ENCODE peak calls at places on chromosomes 1 and 21, in five cellular contexts. One of them, this sample, is unnamed. For H3K9me3 and H3K36me3, the result is how much of the 10 kb centered on the place peaks cover.

GRCh38 chr1:5551274-5551966 is 440.8 kb downstream of the NPHP4 start:
- DNase-seq in IMR-90: no peak
- DNase-seq in GM23248: no peak
- DNase-seq in pancreas: no peak
- DNase-seq in heart left ventricle: no peak
- DNase-seq in this sample: no peak

GRCh38 chr1:81050390-81050789 is 750.3 kb upstream of the ADGRL2 start:
- DNase-seq in IMR-90: no peak
- DNase-seq in GM23248: no peak
- DNase-seq in pancreas: no peak
- DNase-seq in heart left ventricle: no peak
- DNase-seq in this sample: no peak

GRCh38 chr1:150410582-150411101 is 46.7 kb downstream of the RPRD2 start:
- DNase-seq in IMR-90: peak
- DNase-seq in GM23248: peak
- DNase-seq in pancreas: no peak
- DNase-seq in heart left ventricle: no peak
- DNase-seq in this sample: peak

GRCh38 chr1:186155594-186155993 is 219.5 kb downstream of the TPR start:
- DNase-seq in IMR-90: peak
- DNase-seq in GM23248: peak
- DNase-seq in pancreas: no peak
- DNase-seq in heart left ventricle: no peak
- DNase-seq in this sample: peak

GRCh38 chr1:59292557-59292956 is 4.3 kb upstream of the FGGY start:
- DNase-seq in IMR-90: peak
- DNase-seq in GM23248: peak
- DNase-seq in pancreas: no peak
- DNase-seq in heart left ventricle: peak
- DNase-seq in this sample: no peak

GRCh38 chr1:88180449-88181108 is 503.5 kb upstream of the PKN2 start:
- DNase-seq in IMR-90: peak
- DNase-seq in GM23248: peak
- DNase-seq in pancreas: peak
- DNase-seq in heart left ventricle: peak
- DNase-seq in this sample: peak

GRCh38 chr21:35257413-35257812 is 208.3 kb upstream of the RUNX1 start:
- DNase-seq in IMR-90: peak
- DNase-seq in GM23248: peak
- DNase-seq in pancreas: peak
- DNase-seq in heart left ventricle: peak
- DNase-seq in this sample: peak

GRCh38 chr1:39901486-39902120 is at the start of gene MYCL:
- DNase-seq in IMR-90: peak
- DNase-seq in GM23248: peak
- DNase-seq in pancreas: peak
- DNase-seq in heart left ventricle: peak
- DNase-seq in this sample: peak

GRCh38 chr1:92899780-92900179 is 61.5 kb downstream of the DIPK1A start:
- DNase-seq in IMR-90: no peak
- DNase-seq in GM23248: no peak
- DNase-seq in pancreas: no peak
- DNase-seq in heart left ventricle: no peak
- DNase-seq in this sample: no peak

GRCh38 chr1:233679030-233679429 is 65.1 kb downstream of the KCNK1 start:
- DNase-seq in IMR-90: no peak
- DNase-seq in GM23248: no peak
- DNase-seq in pancreas: no peak
- DNase-seq in heart left ventricle: no peak
- DNase-seq in this sample: no peak

GRCh38 chr21:45737485-45738166 is 94.1 kb downstream of the PCBP3 start:
- DNase-seq in IMR-90: no peak
- DNase-seq in GM23248: no peak
- DNase-seq in pancreas: no peak
- DNase-seq in heart left ventricle: no peak
- DNase-seq in this sample: no peak
- H3K9me3 ChIP-seq in IMR-90: under half
- H3K9me3 ChIP-seq in GM23248: under half
- H3K9me3 ChIP-seq in pancreas: under half
- H3K9me3 ChIP-seq in heart left ventricle: under half
- H3K9me3 ChIP-seq in this sample: under half

DNA sequence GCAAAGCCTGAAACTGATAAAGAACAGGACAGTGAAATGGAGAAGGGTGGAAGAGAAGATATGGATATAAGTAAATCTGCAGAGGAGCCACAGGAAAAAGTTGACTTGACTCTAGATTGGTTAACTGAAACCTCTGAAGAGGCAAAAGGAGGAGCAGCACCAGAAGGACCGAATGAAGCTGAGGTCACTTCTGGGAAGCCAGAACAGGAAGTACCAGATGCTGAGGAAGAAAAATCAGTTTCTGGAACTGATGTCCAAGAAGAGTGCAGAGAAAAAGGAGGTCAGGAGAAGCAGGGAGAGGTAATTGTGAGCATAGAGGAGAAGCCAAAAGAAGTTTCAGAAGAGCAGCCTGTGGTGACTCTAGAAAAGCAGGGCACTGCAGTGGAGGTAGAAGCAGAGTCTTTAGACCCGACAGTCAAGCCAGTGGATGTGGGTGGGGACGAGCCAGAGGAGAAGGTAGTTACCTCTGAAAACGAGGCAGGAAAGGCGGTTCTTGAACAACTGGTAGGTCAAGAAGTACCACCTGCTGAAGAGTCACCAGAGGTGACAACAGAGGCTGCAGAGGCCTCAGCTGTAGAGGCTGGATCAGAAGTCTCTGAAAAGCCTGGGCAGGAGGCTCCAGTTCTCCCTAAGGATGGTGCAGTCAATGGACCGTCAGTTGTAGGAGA is 16.3 kb downstream of the CCDC17 start:
- DNase-seq in IMR-90: no peak
- DNase-seq in GM23248: no peak
- DNase-seq in pancreas: no peak
- DNase-seq in heart left ventricle: no peak
- DNase-seq in this sample: no peak
- H3K36me3 ChIP-seq in IMR-90: under half
- H3K36me3 ChIP-seq in GM23248: under half
- H3K36me3 ChIP-seq in pancreas: under half
- H3K36me3 ChIP-seq in heart left ventricle: half or more
- H3K36me3 ChIP-seq in this sample: under half

DNA sequence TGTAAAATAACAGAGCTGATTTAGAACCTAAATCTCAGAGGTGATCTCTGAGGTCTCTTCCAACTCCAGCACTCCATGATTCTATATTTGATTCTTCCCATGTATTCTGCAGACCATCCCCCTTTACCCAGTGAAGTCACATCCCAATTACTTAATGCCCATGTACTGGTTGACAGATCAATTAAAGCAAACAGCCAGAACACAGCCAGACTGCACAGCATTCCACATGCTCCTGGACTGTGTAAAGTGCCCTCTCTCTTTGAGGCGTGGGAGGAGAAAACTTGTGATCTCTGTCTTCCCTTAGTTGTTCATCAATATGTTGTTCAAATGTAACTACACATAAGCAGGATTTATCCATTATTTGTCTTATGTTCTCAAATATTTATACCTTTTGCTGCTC is 18.1 kb downstream of the NOS1AP start:
- DNase-seq in IMR-90: no peak
- DNase-seq in GM23248: no peak
- DNase-seq in pancreas: no peak
- DNase-seq in heart left ventricle: no peak
- DNase-seq in this sample: no peak
- H3K9me3 ChIP-seq in IMR-90: under half
- H3K9me3 ChIP-seq in GM23248: under half
- H3K9me3 ChIP-seq in pancreas: under half
- H3K9me3 ChIP-seq in heart left ventricle: under half
- H3K9me3 ChIP-seq in this sample: under half

DNA sequence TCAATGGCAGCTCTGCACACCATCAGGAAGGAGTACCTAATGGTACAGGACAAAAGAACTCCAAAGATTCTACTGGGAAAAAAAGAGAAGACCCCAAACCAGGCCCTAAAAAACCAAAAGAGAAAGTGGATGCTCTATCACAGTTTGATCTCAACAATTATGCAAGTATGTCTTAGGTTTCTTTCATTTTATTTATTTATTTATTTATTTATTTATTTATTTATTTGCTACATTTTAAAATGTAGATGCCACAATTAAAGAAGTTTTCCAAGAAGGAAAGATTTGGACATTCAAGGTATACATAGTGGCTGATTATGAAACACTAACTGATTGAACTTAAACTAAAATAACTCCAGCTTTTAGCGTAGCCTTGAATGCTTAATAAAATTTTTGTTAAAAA is 60.2 kb downstream of the PRRC2C start:
- DNase-seq in IMR-90: no peak
- DNase-seq in GM23248: no peak
- DNase-seq in pancreas: no peak
- DNase-seq in heart left ventricle: no peak
- DNase-seq in this sample: no peak
- H3K36me3 ChIP-seq in IMR-90: half or more
- H3K36me3 ChIP-seq in GM23248: half or more
- H3K36me3 ChIP-seq in pancreas: under half
- H3K36me3 ChIP-seq in heart left ventricle: half or more
- H3K36me3 ChIP-seq in this sample: under half

DNA sequence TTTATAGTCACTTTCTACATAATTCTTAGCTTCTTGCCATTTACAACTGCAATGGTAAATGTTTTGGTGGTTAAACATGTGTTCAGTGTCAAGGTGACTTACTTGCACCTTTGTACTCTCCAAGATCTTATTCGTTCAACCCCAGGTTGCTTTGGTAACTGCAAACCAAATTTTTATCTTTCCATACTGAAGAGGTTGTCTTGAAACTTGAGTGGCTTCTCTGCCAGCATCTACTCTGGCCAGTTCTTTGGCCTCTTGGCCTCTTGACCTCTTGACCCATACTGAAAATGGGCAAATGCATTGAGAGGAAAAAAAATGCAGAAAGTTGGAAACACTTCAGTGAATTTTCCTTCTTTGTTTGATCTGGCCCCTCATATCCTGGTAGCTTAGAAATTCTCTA is 88.0 kb upstream of the LRRC7 start:
- DNase-seq in IMR-90: no peak
- DNase-seq in GM23248: no peak
- DNase-seq in pancreas: no peak
- DNase-seq in heart left ventricle: no peak
- DNase-seq in this sample: no peak
- H3K9me3 ChIP-seq in IMR-90: under half
- H3K9me3 ChIP-seq in GM23248: under half
- H3K9me3 ChIP-seq in pancreas: under half
- H3K9me3 ChIP-seq in heart left ventricle: under half
- H3K9me3 ChIP-seq in this sample: under half

GRCh38 chr1:206568779-206569352 is 43.4 kb downstream of the EIF2D start:
- DNase-seq in IMR-90: no peak
- DNase-seq in GM23248: no peak
- DNase-seq in pancreas: no peak
- DNase-seq in heart left ventricle: no peak
- DNase-seq in this sample: no peak
- H3K36me3 ChIP-seq in IMR-90: under half
- H3K36me3 ChIP-seq in GM23248: under half
- H3K36me3 ChIP-seq in pancreas: under half
- H3K36me3 ChIP-seq in heart left ventricle: under half
- H3K36me3 ChIP-seq in this sample: under half

DNA sequence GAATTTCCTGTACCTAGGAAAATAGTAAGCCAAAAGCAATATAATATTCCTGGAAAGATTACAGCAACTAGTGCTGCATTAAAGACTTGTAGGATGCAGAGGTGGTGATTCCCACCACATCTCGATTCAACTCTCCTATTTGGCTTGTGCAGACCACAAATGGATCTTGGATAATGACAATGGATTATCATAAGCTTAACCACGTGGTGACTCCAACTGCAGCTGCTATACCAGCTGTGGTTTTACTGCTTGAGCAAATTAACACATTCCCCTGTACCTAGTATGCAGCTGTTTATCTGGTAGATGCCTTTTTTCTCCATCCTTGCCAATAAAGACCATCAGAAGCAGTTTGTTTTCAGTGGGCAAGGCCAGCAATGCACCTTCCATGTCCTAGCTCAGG is 542.7 kb upstream of the ADGRL4 start:
- DNase-seq in IMR-90: no peak
- DNase-seq in GM23248: no peak
- DNase-seq in pancreas: no peak
- DNase-seq in heart left ventricle: no peak
- DNase-seq in this sample: no peak
- H3K9me3 ChIP-seq in IMR-90: under half
- H3K9me3 ChIP-seq in GM23248: under half
- H3K9me3 ChIP-seq in pancreas: under half
- H3K9me3 ChIP-seq in heart left ventricle: under half
- H3K9me3 ChIP-seq in this sample: under half

GRCh38 chr1:147613506-147613905 is 56.8 kb downstream of the ACP6 start:
- DNase-seq in IMR-90: peak
- DNase-seq in GM23248: no peak
- DNase-seq in pancreas: no peak
- DNase-seq in heart left ventricle: no peak
- DNase-seq in this sample: peak
- H3K36me3 ChIP-seq in IMR-90: under half
- H3K36me3 ChIP-seq in GM23248: under half
- H3K36me3 ChIP-seq in pancreas: under half
- H3K36me3 ChIP-seq in heart left ventricle: half or more
- H3K36me3 ChIP-seq in this sample: under half

DNA sequence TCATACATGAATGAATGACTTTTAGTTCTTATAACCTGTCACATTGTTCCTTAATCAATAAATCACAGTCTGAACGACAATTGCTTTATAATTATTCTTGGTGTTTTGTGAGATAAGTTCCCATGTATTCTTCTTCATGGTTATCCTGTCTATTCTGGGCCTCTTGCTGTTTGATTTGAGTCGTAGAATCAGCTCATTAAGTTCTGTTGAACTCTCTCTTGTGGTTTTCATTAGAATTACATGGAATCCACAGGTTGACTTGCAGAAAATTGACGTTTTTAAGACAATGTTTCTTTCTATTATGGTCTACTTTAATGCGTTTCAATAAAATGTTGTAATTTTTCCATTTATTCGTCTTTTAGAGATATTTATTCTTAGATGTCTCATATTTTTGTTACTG is 4.0 kb upstream of the LCE1A start:
- DNase-seq in IMR-90: no peak
- DNase-seq in GM23248: no peak
- DNase-seq in pancreas: no peak
- DNase-seq in heart left ventricle: no peak
- DNase-seq in this sample: no peak
- H3K9me3 ChIP-seq in IMR-90: under half
- H3K9me3 ChIP-seq in GM23248: under half
- H3K9me3 ChIP-seq in pancreas: under half
- H3K9me3 ChIP-seq in heart left ventricle: under half
- H3K9me3 ChIP-seq in this sample: under half

GRCh38 chr1:10171105-10171767 is 39.1 kb upstream of the KIF1B start:
- DNase-seq in IMR-90: no peak
- DNase-seq in GM23248: no peak
- DNase-seq in pancreas: no peak
- DNase-seq in heart left ventricle: no peak
- DNase-seq in this sample: no peak
- H3K36me3 ChIP-seq in IMR-90: under half
- H3K36me3 ChIP-seq in GM23248: under half
- H3K36me3 ChIP-seq in pancreas: under half
- H3K36me3 ChIP-seq in heart left ventricle: half or more
- H3K36me3 ChIP-seq in this sample: under half